ENCODE peak calls at places on chromosomes 7 and 10, in five cellular contexts. X is astrocyte of the spinal cord, Q is GM12864, H is AG09309, G is HFFc6. P is an unnamed sample.
A peak's percentile ranks its signal among the peaks of the same experiment; 100 is the strongest.

GRCh38 chr10:126730856-126731612 is 60.5 kb upstream of the C10orf90 start:
- DNase-seq in G (no peak), X (no peak), Q (no peak), H (no peak), P (no peak)

GRCh38 chr10:29377333-29377961 is 88.6 kb downstream of the LYZL1 start:
- DNase-seq in Q (no peak), H (no peak), X (peak; percentile 26), G (peak; percentile 46), P (peak; percentile 7)

GRCh38 chr7:130135208-130136205 is 65.2 kb downstream of the KLHDC10 start:
- DNase-seq in G (peak; percentile 33), X (no peak), Q (no peak), H (no peak), P (no peak)

GRCh38 chr10:66586073-66586472 is 339.8 kb upstream of the LRRTM3 start:
- DNase-seq in G (no peak), X (peak; percentile 28), H (no peak), Q (no peak), P (no peak)

GRCh38 chr7:28960071-28960840 is 2.1 kb upstream of the TRIL start:
- DNase-seq in X (no peak), Q (no peak), H (no peak), G (no peak), P (no peak)

GRCh38 chr10:70546585-70546984 is 56.0 kb downstream of the PRF1 start:
- DNase-seq in G (no peak), X (no peak), Q (no peak), H (no peak), P (no peak)

GRCh38 chr10:50622497-50623298 is 1.1 kb downstream of the SGMS1 start:
- DNase-seq in H (no peak), X (peak; percentile 52), G (peak; percentile 25), Q (no peak), P (no peak)

GRCh38 chr10:114367676-114368391 is 36.5 kb downstream of the AFAP1L2 start:
- DNase-seq in Q (no peak), G (no peak), X (peak; percentile 32), H (no peak), P (no peak)

GRCh38 chr10:34010891-34011290 is 676.4 kb upstream of the NRP1 start:
- DNase-seq in H (peak; percentile 3), Q (no peak), G (peak; percentile 17), X (peak; percentile 31), P (no peak)

GRCh38 chr10:70552585-70552984 is 50.0 kb downstream of the PRF1 start:
- DNase-seq in Q (no peak), H (no peak), X (no peak), G (no peak), P (peak; percentile 10)

GRCh38 chr7:24825315-24825917 is 68.2 kb upstream of the GSDME start:
- DNase-seq in Q (no peak), H (no peak), X (no peak), G (peak; percentile 25), P (no peak)

GRCh38 chr7:108380527-108380926 is 75.7 kb downstream of the NRCAM start:
- DNase-seq in Q (no peak), H (no peak), G (no peak), X (no peak), P (no peak)

GRCh38 chr10:22560391-22561239 is 153.8 kb downstream of the PIP4K2A start:
- DNase-seq in X (peak; percentile 14), G (no peak), Q (no peak), H (no peak), P (no peak)

GRCh38 chr7:81111358-81111757 is 192.5 kb upstream of the SEMA3C start:
- DNase-seq in G (peak; percentile 91), X (peak; percentile 90), Q (no peak), H (peak; percentile 97), P (peak; percentile 78)

GRCh38 chr10:84291389-84291788 is 37.0 kb upstream of the CCSER2 start:
- DNase-seq in H (no peak), Q (no peak), X (peak; percentile 66), G (peak; percentile 45), P (no peak)

GRCh38 chr10:79562135-79562756 is 2.0 kb upstream of the SFTPA2 start:
- DNase-seq in X (peak; percentile 49), H (peak; percentile 4), Q (peak; percentile 16), G (peak; percentile 44), P (peak; percentile 13)

GRCh38 chr10:5424751-5425150 is 12.4 kb downstream of the NET1 start:
- DNase-seq in Q (no peak), G (no peak), H (no peak), X (no peak), P (no peak)

GRCh38 chr7:44377681-44378421 is 52.5 kb upstream of the CAMK2B start:
- DNase-seq in H (no peak), X (no peak), G (no peak), Q (peak; percentile 62), P (no peak)
- TF ChIP-seq CTCF in H (no peak), X (no peak), G (no peak), Q (no peak), P (no peak)

DNA sequence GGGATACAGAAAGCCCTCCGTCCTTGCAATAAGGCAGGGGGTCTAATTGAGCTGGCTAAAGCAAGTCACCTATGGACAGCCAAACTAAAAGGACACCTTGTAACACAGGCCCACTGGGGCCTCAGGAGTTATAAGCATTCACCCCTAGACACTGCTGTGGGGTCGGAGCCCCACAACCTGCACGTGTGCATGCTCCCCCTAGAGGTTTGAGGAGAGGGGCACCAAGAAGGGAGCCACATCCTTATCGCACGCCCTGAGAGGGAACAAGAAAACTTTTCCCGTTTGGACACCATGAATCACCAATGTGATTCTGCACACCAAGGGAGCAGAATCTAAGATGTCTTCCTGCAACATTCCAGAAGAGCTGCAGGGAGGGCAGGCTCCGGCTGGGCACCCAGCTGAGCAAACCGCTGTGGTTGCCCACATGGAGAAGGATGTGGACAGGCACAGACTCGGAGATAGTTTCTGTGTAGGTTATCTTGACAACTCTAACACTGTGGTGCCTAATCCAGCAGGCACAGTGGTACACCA is 17.7 kb upstream of the TARP start:
- DNase-seq in H (no peak), Q (no peak), X (no peak), G (no peak), P (no peak)
- TF ChIP-seq CTCF in H (no peak), Q (peak; percentile 39), X (peak; percentile 11), G (no peak), P (no peak)

GRCh38 chr7:105013818-105014724 is at the start of gene KMT2E:
- DNase-seq in X (peak; percentile 84), G (peak; percentile 83), Q (peak; percentile 48), H (peak; percentile 34), P (peak; percentile 65)
- TF ChIP-seq CTCF in X (no peak), G (peak; percentile 46), Q (no peak), H (peak; percentile 14), P (no peak)

DNA sequence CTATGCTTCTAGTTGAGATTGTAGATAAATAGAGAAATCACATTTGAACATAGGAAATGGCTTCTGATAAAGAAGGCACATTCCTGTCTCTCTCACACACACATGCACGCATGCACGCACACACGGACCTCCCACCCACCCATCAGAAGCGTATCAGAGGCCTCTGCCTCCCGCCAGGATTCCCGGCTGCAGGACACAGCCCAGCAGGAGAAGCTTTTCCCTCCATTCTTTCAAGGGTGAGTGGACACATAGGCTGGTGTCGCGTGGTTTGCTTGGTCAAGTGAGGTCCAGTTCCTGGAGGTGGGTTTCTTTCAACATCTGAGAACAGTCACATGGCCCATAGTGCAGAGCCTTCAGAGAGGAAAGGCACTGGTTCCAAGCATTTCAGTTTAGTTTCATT is 34.1 kb downstream of the KLF6 start:
- DNase-seq in H (no peak), Q (no peak), X (no peak), G (no peak), P (no peak)
- TF ChIP-seq CTCF in H (no peak), Q (no peak), X (no peak), G (no peak), P (no peak)

P was measured in AG04450.